ENCODE peak calls at places on chromosomes 13 and 19, in seven cellular contexts. One of them, this sample, is unnamed.

GRCh38 chr19:49243129-49243528 is 81.9 kb downstream of the SLC6A16 start:
- DNase-seq in NCI-H146: no peak
- DNase-seq in HT1080: no peak
- DNase-seq in DMS 273 treated with DMSO at 0.1 percent for 48 hours: no peak
- DNase-seq in ureter: no peak
- DNase-seq in frontal cortex: no peak
- DNase-seq in small intestine: no peak
- DNase-seq in this sample: no peak

GRCh38 chr13:109318945-109319590 is 467.3 kb downstream of the IRS2 start:
- DNase-seq in NCI-H146: no peak
- DNase-seq in HT1080: no peak
- DNase-seq in DMS 273 treated with DMSO at 0.1 percent for 48 hours: no peak
- DNase-seq in ureter: no peak
- DNase-seq in frontal cortex: no peak
- DNase-seq in small intestine: no peak
- DNase-seq in this sample: no peak

GRCh38 chr19:19477705-19478383 is 37.5 kb downstream of the TSSK6 start:
- DNase-seq in NCI-H146: peak; percentile 11
- DNase-seq in HT1080: no peak
- DNase-seq in DMS 273 treated with DMSO at 0.1 percent for 48 hours: no peak
- DNase-seq in ureter: no peak
- DNase-seq in frontal cortex: no peak
- DNase-seq in small intestine: peak; percentile 43
- DNase-seq in this sample: no peak

GRCh38 chr13:51957377-51958216 is 53.7 kb downstream of the ATP7B start:
- DNase-seq in NCI-H146: no peak
- DNase-seq in HT1080: no peak
- DNase-seq in DMS 273 treated with DMSO at 0.1 percent for 48 hours: no peak
- DNase-seq in ureter: no peak
- DNase-seq in frontal cortex: no peak
- DNase-seq in small intestine: no peak
- DNase-seq in this sample: no peak

GRCh38 chr13:25973085-25973484 is 78.7 kb downstream of the SHISA2 start:
- DNase-seq in NCI-H146: no peak
- DNase-seq in HT1080: no peak
- DNase-seq in DMS 273 treated with DMSO at 0.1 percent for 48 hours: no peak
- DNase-seq in ureter: no peak
- DNase-seq in frontal cortex: no peak
- DNase-seq in small intestine: no peak
- DNase-seq in this sample: no peak

GRCh38 chr13:28819748-28820098 is 416 bp upstream of the MTUS2 start:
- DNase-seq in NCI-H146: peak; percentile 41
- DNase-seq in HT1080: no peak
- DNase-seq in DMS 273 treated with DMSO at 0.1 percent for 48 hours: no peak
- DNase-seq in ureter: no peak
- DNase-seq in frontal cortex: peak; percentile 66
- DNase-seq in small intestine: peak; percentile 46
- DNase-seq in this sample: peak; percentile 40

GRCh38 chr19:1068111-1069001 is 1.4 kb downstream of the ARHGAP45 start:
- DNase-seq in NCI-H146: no peak
- DNase-seq in HT1080: no peak
- DNase-seq in DMS 273 treated with DMSO at 0.1 percent for 48 hours: no peak
- DNase-seq in ureter: no peak
- DNase-seq in frontal cortex: no peak
- DNase-seq in small intestine: no peak
- DNase-seq in this sample: no peak

GRCh38 chr13:31310781-31311180 is 111.0 kb downstream of the B3GLCT start:
- DNase-seq in NCI-H146: no peak
- DNase-seq in HT1080: no peak
- DNase-seq in DMS 273 treated with DMSO at 0.1 percent for 48 hours: peak; percentile 84
- DNase-seq in ureter: no peak
- DNase-seq in frontal cortex: no peak
- DNase-seq in small intestine: no peak
- DNase-seq in this sample: no peak

GRCh38 chr13:102697264-102697663 is 2.4 kb upstream of the METTL21C start:
- DNase-seq in NCI-H146: no peak
- DNase-seq in HT1080: no peak
- DNase-seq in DMS 273 treated with DMSO at 0.1 percent for 48 hours: no peak
- DNase-seq in ureter: no peak
- DNase-seq in frontal cortex: no peak
- DNase-seq in small intestine: no peak
- DNase-seq in this sample: no peak

GRCh38 chr19:50728084-50728737 is 5.0 kb downstream of the CLEC11A start:
- DNase-seq in NCI-H146: peak; percentile 47
- DNase-seq in HT1080: no peak
- DNase-seq in DMS 273 treated with DMSO at 0.1 percent for 48 hours: no peak
- DNase-seq in ureter: peak; percentile 58
- DNase-seq in frontal cortex: no peak
- DNase-seq in small intestine: no peak
- DNase-seq in this sample: no peak

GRCh38 chr13:65656740-65657329 is 1573.3 kb downstream of the PCDH9 start:
- DNase-seq in NCI-H146: no peak
- DNase-seq in HT1080: no peak
- DNase-seq in DMS 273 treated with DMSO at 0.1 percent for 48 hours: peak; percentile 1
- DNase-seq in ureter: no peak
- DNase-seq in frontal cortex: no peak
- DNase-seq in small intestine: no peak
- DNase-seq in this sample: peak; percentile 8

GRCh38 chr19:57010541-57010940 is 109.2 kb upstream of the USP29 start:
- DNase-seq in NCI-H146: no peak
- DNase-seq in HT1080: no peak
- DNase-seq in DMS 273 treated with DMSO at 0.1 percent for 48 hours: no peak
- DNase-seq in ureter: no peak
- DNase-seq in frontal cortex: no peak
- DNase-seq in small intestine: no peak
- DNase-seq in this sample: no peak

GRCh38 chr19:55467236-55468053 is 2.9 kb upstream of the C19orf85 start:
- DNase-seq in NCI-H146: no peak
- DNase-seq in HT1080: peak; percentile 37
- DNase-seq in DMS 273 treated with DMSO at 0.1 percent for 48 hours: no peak
- DNase-seq in ureter: no peak
- DNase-seq in frontal cortex: no peak
- DNase-seq in small intestine: peak; percentile 59
- DNase-seq in this sample: no peak

GRCh38 chr19:35269425-35270117 is 809 bp downstream of the USF2 start:
- DNase-seq in NCI-H146: peak; percentile 90
- DNase-seq in HT1080: peak; percentile 79
- DNase-seq in DMS 273 treated with DMSO at 0.1 percent for 48 hours: peak; percentile 33
- DNase-seq in ureter: peak; percentile 90
- DNase-seq in frontal cortex: peak; percentile 91
- DNase-seq in small intestine: peak; percentile 75
- DNase-seq in this sample: peak; percentile 62

GRCh38 chr13:113586661-113587479 is 2.3 kb downstream of the TFDP1 start:
- DNase-seq in NCI-H146: no peak
- DNase-seq in HT1080: no peak
- DNase-seq in DMS 273 treated with DMSO at 0.1 percent for 48 hours: no peak
- DNase-seq in ureter: peak; percentile 32
- DNase-seq in frontal cortex: no peak
- DNase-seq in small intestine: no peak
- DNase-seq in this sample: no peak

GRCh38 chr13:44397766-44398223 is 24.2 kb downstream of the SERP2 start:
- DNase-seq in NCI-H146: no peak
- DNase-seq in HT1080: peak; percentile 20
- DNase-seq in DMS 273 treated with DMSO at 0.1 percent for 48 hours: no peak
- DNase-seq in ureter: no peak
- DNase-seq in frontal cortex: no peak
- DNase-seq in small intestine: no peak
- DNase-seq in this sample: no peak

GRCh38 chr19:18464646-18465045 is 26.7 kb upstream of the ISYNA1 start:
- DNase-seq in NCI-H146: peak; percentile 79
- DNase-seq in HT1080: peak; percentile 50
- DNase-seq in DMS 273 treated with DMSO at 0.1 percent for 48 hours: no peak
- DNase-seq in ureter: peak; percentile 81
- DNase-seq in frontal cortex: peak; percentile 77
- DNase-seq in small intestine: peak; percentile 40
- DNase-seq in this sample: no peak

GRCh38 chr13:23871616-23872220 is 17.5 kb downstream of the MIPEP start:
- DNase-seq in NCI-H146: peak; percentile 5
- DNase-seq in HT1080: peak; percentile 25
- DNase-seq in DMS 273 treated with DMSO at 0.1 percent for 48 hours: peak; percentile 3
- DNase-seq in ureter: no peak
- DNase-seq in frontal cortex: peak; percentile 22
- DNase-seq in small intestine: peak; percentile 29
- DNase-seq in this sample: peak; percentile 43

GRCh38 chr13:21232196-21232595 is 55.7 kb downstream of the MRPL57 start:
- DNase-seq in NCI-H146: no peak
- DNase-seq in HT1080: no peak
- DNase-seq in DMS 273 treated with DMSO at 0.1 percent for 48 hours: no peak
- DNase-seq in ureter: no peak
- DNase-seq in frontal cortex: no peak
- DNase-seq in small intestine: no peak
- DNase-seq in this sample: no peak

GRCh38 chr19:3950871-3951861 is 18.3 kb downstream of the NMRK2 start:
- DNase-seq in NCI-H146: peak; percentile 62
- DNase-seq in HT1080: no peak
- DNase-seq in DMS 273 treated with DMSO at 0.1 percent for 48 hours: peak; percentile 36
- DNase-seq in ureter: no peak
- DNase-seq in frontal cortex: no peak
- DNase-seq in small intestine: no peak
- DNase-seq in this sample: no peak

GRCh38 chr19:40672038-40672437 is 18.4 kb downstream of the NUMBL start:
- DNase-seq in NCI-H146: no peak
- DNase-seq in HT1080: no peak
- DNase-seq in DMS 273 treated with DMSO at 0.1 percent for 48 hours: no peak
- DNase-seq in ureter: no peak
- DNase-seq in frontal cortex: no peak
- DNase-seq in small intestine: no peak
- DNase-seq in this sample: no peak

GRCh38 chr19:737591-738093 is 13.3 kb upstream of the MISP start:
- DNase-seq in NCI-H146: peak; percentile 20
- DNase-seq in HT1080: no peak
- DNase-seq in DMS 273 treated with DMSO at 0.1 percent for 48 hours: no peak
- DNase-seq in ureter: no peak
- DNase-seq in frontal cortex: peak; percentile 74
- DNase-seq in small intestine: peak; percentile 62
- DNase-seq in this sample: no peak

GRCh38 chr13:112893570-112894422 is 75.2 kb upstream of the MCF2L start:
- DNase-seq in NCI-H146: peak; percentile 90
- DNase-seq in HT1080: no peak
- DNase-seq in DMS 273 treated with DMSO at 0.1 percent for 48 hours: no peak
- DNase-seq in ureter: no peak
- DNase-seq in frontal cortex: peak; percentile 69
- DNase-seq in small intestine: peak; percentile 38
- DNase-seq in this sample: no peak

GRCh38 chr13:28716511-28716910 is 2.3 kb downstream of the SLC46A3 start:
- DNase-seq in NCI-H146: no peak
- DNase-seq in HT1080: peak; percentile 99
- DNase-seq in DMS 273 treated with DMSO at 0.1 percent for 48 hours: no peak
- DNase-seq in ureter: no peak
- DNase-seq in frontal cortex: no peak
- DNase-seq in small intestine: peak; percentile 97
- DNase-seq in this sample: peak; percentile 18

GRCh38 chr13:38024431-38024830 is 154.9 kb upstream of the TRPC4 start:
- DNase-seq in NCI-H146: no peak
- DNase-seq in HT1080: no peak
- DNase-seq in DMS 273 treated with DMSO at 0.1 percent for 48 hours: no peak
- DNase-seq in ureter: no peak
- DNase-seq in frontal cortex: no peak
- DNase-seq in small intestine: no peak
- DNase-seq in this sample: no peak

GRCh38 chr19:44807162-44807561 is 1.7 kb upstream of the BCAM start:
- DNase-seq in NCI-H146: peak; percentile 96
- DNase-seq in HT1080: peak; percentile 17
- DNase-seq in DMS 273 treated with DMSO at 0.1 percent for 48 hours: no peak
- DNase-seq in ureter: no peak
- DNase-seq in frontal cortex: no peak
- DNase-seq in small intestine: peak; percentile 71
- DNase-seq in this sample: no peak

GRCh38 chr19:5805465-5806132 is 732 bp downstream of the NRTN start:
- DNase-seq in NCI-H146: peak; percentile 66
- DNase-seq in HT1080: no peak
- DNase-seq in DMS 273 treated with DMSO at 0.1 percent for 48 hours: peak; percentile 32
- DNase-seq in ureter: no peak
- DNase-seq in frontal cortex: no peak
- DNase-seq in small intestine: peak; percentile 79
- DNase-seq in this sample: peak; percentile 48

This sample was measured in NCI-H460.